ENCODE peak calls at places on chromosomes 16 and 17, in seven cellular contexts. Y is GM12865, H is tibial artery, E is neural crest cell, S is mucosa of descending colon, Z is omental fat pad, M is AG10803. R is an unnamed sample.

GRCh38 chr16:4298761-4299522 is 16.9 kb upstream of the GLIS2 start:
- DNase-seq in M (peak), Z (peak), H (peak), Y (no peak), S (peak), E (no peak), R (peak)

GRCh38 chr17:66495035-66495434 is 192.6 kb downstream of the PRKCA start:
- DNase-seq in M (no peak), H (no peak), S (no peak), Y (no peak), Z (no peak), E (no peak), R (no peak)

GRCh38 chr17:43536236-43537088 is 9.7 kb downstream of the ETV4 start:
- DNase-seq in Y (peak), H (no peak), M (peak), S (no peak), E (no peak), Z (no peak), R (peak)

GRCh38 chr17:78342438-78343098 is 17.3 kb downstream of the SOCS3 start:
- DNase-seq in Z (no peak), S (no peak), Y (no peak), H (peak), E (no peak), M (peak), R (no peak)

GRCh38 chr17:76567634-76568432 is 17.8 kb downstream of the ST6GALNAC2 start:
- DNase-seq in Z (no peak), M (no peak), Y (no peak), E (no peak), S (no peak), H (no peak), R (no peak)

GRCh38 chr17:10733666-10734065 is 3.8 kb upstream of the TMEM220 start:
- DNase-seq in M (no peak), H (no peak), S (peak), E (no peak), Y (no peak), Z (no peak), R (no peak)

GRCh38 chr16:8299635-8300034 is 290.7 kb downstream of the TMEM114 start:
- DNase-seq in Y (no peak), M (no peak), S (no peak), Z (no peak), H (no peak), E (no peak), R (no peak)

GRCh38 chr16:50259334-50260205 is 6.8 kb upstream of the ADCY7 start:
- DNase-seq in M (peak), H (peak), E (no peak), Y (no peak), S (peak), Z (no peak), R (peak)

GRCh38 chr17:77235370-77236080 is 94.8 kb downstream of the SEC14L1 start:
- DNase-seq in M (peak), H (no peak), S (peak), Z (no peak), Y (peak), E (no peak), R (no peak)

GRCh38 chr16:29809850-29810698 is 1.9 kb upstream of the PRRT2 start:
- DNase-seq in Z (no peak), E (peak), S (peak), M (no peak), Y (no peak), H (no peak), R (no peak)

GRCh38 chr17:19538095-19539039 is 4.7 kb downstream of the SLC47A1 start:
- DNase-seq in H (no peak), E (no peak), M (no peak), Y (no peak), S (peak), Z (no peak), R (peak)

GRCh38 chr17:27566673-27567562 is 64.1 kb upstream of the LGALS9 start:
- DNase-seq in S (no peak), H (no peak), E (no peak), M (no peak), Z (no peak), Y (no peak), R (no peak)

GRCh38 chr16:78069913-78070312 is 29.5 kb upstream of the WWOX start:
- DNase-seq in S (no peak), E (no peak), H (no peak), Y (no peak), Z (no peak), M (no peak), R (no peak)

GRCh38 chr17:37273419-37274051 is 102.2 kb upstream of the C17orf78 start:
- DNase-seq in Z (no peak), Y (no peak), H (no peak), E (no peak), M (peak), S (peak), R (peak)

GRCh38 chr17:42005128-42005527 is 12.1 kb downstream of the DNAJC7 start:
- DNase-seq in S (no peak), H (no peak), E (no peak), M (peak), Y (no peak), Z (no peak), R (no peak)

GRCh38 chr16:15466886-15467781 is 32.7 kb downstream of the BMERB1 start:
- DNase-seq in S (no peak), H (no peak), E (no peak), Y (no peak), Z (no peak), M (no peak), R (no peak)

GRCh38 chr17:42198897-42199296 is 4.6 kb upstream of the GHDC start:
- DNase-seq in E (no peak), S (peak), H (no peak), M (no peak), Z (no peak), Y (no peak), R (no peak)

GRCh38 chr17:1087381-1088241 is 90.7 kb downstream of the TIMM22 start:
- DNase-seq in S (peak), Y (no peak), Z (no peak), E (peak), H (peak), M (peak), R (no peak)

GRCh38 chr17:1985686-1986085 is 39.4 kb downstream of the RTN4RL1 start:
- DNase-seq in H (no peak), E (no peak), Z (no peak), M (no peak), S (no peak), Y (no peak), R (peak)

GRCh38 chr16:7369181-7369580 is 36.5 kb downstream of the RBFOX1 start:
- DNase-seq in Z (no peak), Y (no peak), H (no peak), E (no peak), S (no peak), M (no peak), R (no peak)

GRCh38 chr16:4935231-4935855 is 1.6 kb downstream of the PPL start:
- DNase-seq in S (peak), Y (no peak), M (peak), E (no peak), H (peak), Z (peak), R (no peak)

GRCh38 chr17:29613856-29614255 is 8.9 kb downstream of the CORO6 start:
- DNase-seq in Z (no peak), Y (no peak), M (no peak), H (peak), S (peak), E (no peak), R (no peak)

GRCh38 chr17:50322271-50322670 is 23.7 kb upstream of the XYLT2 start:
- DNase-seq in Y (no peak), Z (no peak), M (no peak), S (no peak), H (no peak), E (no peak), R (no peak)

GRCh38 chr17:4970273-4970672 is 2.7 kb upstream of the SPAG7 start:
- DNase-seq in E (no peak), Y (no peak), M (no peak), Z (no peak), H (no peak), S (no peak), R (no peak)

GRCh38 chr17:17757944-17758343 is 76.7 kb downstream of the RAI1 start:
- DNase-seq in Y (no peak), H (no peak), M (no peak), Z (no peak), S (no peak), E (no peak), R (no peak)

GRCh38 chr17:15413101-15413750 is 54.2 kb downstream of the CDRT4 start:
- DNase-seq in Y (no peak), E (no peak), M (no peak), Z (no peak), H (no peak), S (no peak), R (no peak)

GRCh38 chr17:78351449-78352006 is 8.3 kb downstream of the SOCS3 start:
- DNase-seq in Y (no peak), H (peak), Z (peak), E (no peak), S (peak), M (peak), R (peak)

GRCh38 chr17:30093463-30094147 is 23.0 kb upstream of the NSRP1 start:
- DNase-seq in Y (peak), H (no peak), M (peak), S (peak), Z (no peak), E (peak), R (peak)

GRCh38 chr16:50285406-50286003 is 19.2 kb downstream of the ADCY7 start:
- DNase-seq in Y (no peak), S (no peak), Z (no peak), M (no peak), E (no peak), H (no peak), R (no peak)

GRCh38 chr16:7745321-7745720 is 412.7 kb downstream of the RBFOX1 start:
- DNase-seq in Z (no peak), H (no peak), M (no peak), E (no peak), S (peak), Y (no peak), R (no peak)

GRCh38 chr17:82450357-82451106 is at the start of gene CYBC1:
- DNase-seq in M (peak), S (peak), H (peak), Z (peak), E (peak), Y (peak), R (peak)

GRCh38 chr17:67022451-67022810 is 21.9 kb upstream of the CACNG1 start:
- DNase-seq in H (no peak), E (no peak), Z (no peak), S (no peak), M (no peak), Y (no peak), R (no peak)

GRCh38 chr17:46727572-46728348 is 90.7 kb downstream of the WNT3 start:
- DNase-seq in H (no peak), E (no peak), Y (no peak), M (peak), Z (no peak), S (no peak), R (no peak)

GRCh38 chr17:56978441-56979090 is 635 bp downstream of the SCPEP1 start:
- DNase-seq in Y (peak), M (no peak), E (no peak), S (no peak), Z (no peak), H (no peak), R (no peak)

GRCh38 chr16:79334127-79334526 is 266.4 kb downstream of the MAF start:
- DNase-seq in M (no peak), S (peak), H (no peak), Y (no peak), Z (no peak), E (peak), R (peak)

GRCh38 chr17:78921437-78921971 is 3.7 kb downstream of the TIMP2 start:
- DNase-seq in M (peak), Y (no peak), E (no peak), H (peak), Z (no peak), S (no peak), R (no peak)

GRCh38 chr17:74085434-74085833 is 118.0 kb upstream of the RPL38 start:
- DNase-seq in E (no peak), M (no peak), Y (peak), Z (no peak), S (no peak), H (no peak), R (no peak)
- TF ChIP-seq CTCF in E (peak), M (peak), Y (peak), Z (no peak), S (no peak), H (no peak), R (peak)

GRCh38 chr16:57859331-57859730 is 57.0 kb upstream of the KIFC3 start:
- DNase-seq in E (no peak), Y (no peak), Z (no peak), S (no peak), M (peak), H (no peak), R (no peak)
- TF ChIP-seq CTCF in E (peak), Y (peak), Z (no peak), S (no peak), M (peak), H (no peak), R (no peak)

DNA sequence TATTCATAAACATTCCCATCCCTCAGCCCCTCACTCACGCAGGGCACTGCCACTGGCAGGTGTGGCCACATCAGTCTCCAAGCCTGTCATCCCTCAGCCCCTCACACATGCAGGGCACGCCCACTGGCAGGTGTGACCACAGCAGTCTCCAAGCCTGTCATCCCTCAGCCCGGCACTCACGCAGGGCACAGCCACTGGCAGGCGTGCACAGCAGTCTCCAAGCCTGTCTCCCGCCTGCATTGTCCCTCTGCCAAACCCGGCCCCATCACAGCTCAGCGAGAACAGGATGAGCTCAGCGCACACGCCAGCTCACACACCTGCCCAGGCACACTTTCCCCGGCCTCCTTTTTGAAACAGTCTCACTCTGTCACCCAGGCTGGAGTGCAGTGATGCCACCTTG is 11.4 kb upstream of the KREMEN2 start:
- DNase-seq in M (no peak), H (no peak), S (no peak), Y (no peak), Z (no peak), E (no peak), R (no peak)
- TF ChIP-seq CTCF in M (no peak), H (no peak), S (no peak), Y (no peak), Z (no peak), E (no peak), R (no peak)

GRCh38 chr17:55414983-55415382 is 6.7 kb downstream of the MMD start:
- DNase-seq in E (no peak), Y (no peak), Z (no peak), H (no peak), M (no peak), S (no peak), R (no peak)

GRCh38 chr17:55416470-55417052 is 5.1 kb downstream of the MMD start:
- DNase-seq in S (no peak), E (no peak), H (no peak), Z (no peak), Y (peak), M (no peak), R (no peak)

GRCh38 chr17:55417411-55418268 is 4.0 kb downstream of the MMD start:
- DNase-seq in E (no peak), S (no peak), Z (no peak), M (no peak), H (no peak), Y (no peak), R (no peak)

GRCh38 chr17:55413825-55414489 is 7.7 kb downstream of the MMD start:
- DNase-seq in E (no peak), M (no peak), S (no peak), Z (no peak), Y (no peak), H (no peak), R (no peak)

GRCh38 chr17:55416000-55416399 is 5.6 kb downstream of the MMD start:
- DNase-seq in Z (no peak), M (no peak), H (no peak), S (no peak), E (no peak), Y (no peak), R (no peak)
- TF ChIP-seq CTCF in Z (no peak), M (no peak), H (no peak), S (no peak), E (no peak), Y (no peak), R (no peak)

DNA sequence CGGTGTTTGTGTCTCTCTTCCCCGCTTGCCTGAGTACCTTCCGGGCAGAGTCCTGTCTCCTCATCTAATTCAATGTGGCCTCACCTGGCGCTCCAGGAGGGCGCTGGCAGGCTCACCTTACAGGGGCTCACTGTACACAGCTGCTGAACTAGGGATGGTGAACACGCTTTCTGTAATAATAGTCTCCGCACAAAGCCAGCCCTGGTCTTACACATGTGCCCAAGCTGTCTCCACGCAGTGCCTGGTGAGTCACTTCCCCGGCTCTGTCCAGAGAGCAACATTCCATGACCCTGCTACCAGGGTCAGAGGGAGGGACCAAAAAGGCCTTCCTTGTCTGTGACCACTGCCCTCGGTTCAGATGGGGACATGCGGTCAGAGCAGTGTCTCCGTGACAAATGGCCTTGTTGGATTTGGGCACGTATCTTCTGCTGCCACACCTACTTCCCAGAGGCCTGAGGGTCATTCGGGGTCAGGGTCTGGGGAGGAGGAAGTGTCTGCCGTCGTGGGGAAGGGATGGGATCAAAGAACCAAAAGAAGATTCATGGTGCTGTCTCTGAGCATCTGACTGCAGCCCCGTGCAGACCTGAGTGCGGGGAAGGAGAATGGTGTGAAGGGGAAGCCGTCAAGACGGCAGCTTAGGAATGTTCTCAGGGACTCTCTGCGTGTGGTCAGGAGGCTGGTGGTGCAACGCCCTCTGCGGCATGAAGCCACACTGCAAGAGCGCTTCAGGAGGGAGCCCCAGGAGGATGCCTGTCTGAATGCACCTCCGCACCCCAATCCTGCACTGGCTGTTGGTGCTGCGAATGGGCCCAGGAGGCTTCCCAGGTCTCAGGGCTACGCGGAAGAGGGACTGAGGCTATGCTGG is 68.8 kb downstream of the IL21R start:
- DNase-seq in E (no peak), H (no peak), Z (no peak), M (peak), Y (no peak), S (no peak), R (no peak)
- TF ChIP-seq CTCF in E (no peak), H (no peak), Z (no peak), M (peak), Y (no peak), S (no peak), R (no peak)

GRCh38 chr16:67185003-67185865 is 1.5 kb upstream of the MATCAP1 start:
- DNase-seq in H (peak), Y (peak), Z (peak), M (peak), S (peak), E (peak), R (peak)
- TF ChIP-seq CTCF in H (peak), Y (peak), Z (no peak), M (peak), S (peak), E (peak), R (peak)

DNA sequence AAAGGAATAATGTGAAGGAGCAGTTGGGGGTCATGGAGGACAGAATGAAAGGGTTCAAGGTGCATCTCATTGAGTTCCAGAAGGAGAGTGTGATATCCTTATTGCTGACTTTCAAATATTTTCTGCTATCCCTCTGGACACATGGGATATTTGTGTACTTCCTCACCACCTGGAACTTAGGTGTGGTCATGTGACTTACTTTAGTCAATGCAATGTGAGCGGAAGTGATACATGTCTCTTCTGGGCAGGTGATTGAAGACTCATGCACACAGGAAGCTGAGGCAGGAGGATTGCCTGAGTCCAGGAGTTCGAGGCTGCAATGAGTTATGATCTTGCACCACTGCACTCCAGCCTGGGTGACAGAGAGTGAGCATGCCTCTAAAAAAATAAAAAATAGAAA is 36.7 kb upstream of the TANC2 start:
- DNase-seq in E (no peak), M (no peak), H (no peak), Z (no peak), Y (no peak), S (no peak), R (no peak)
- TF ChIP-seq CTCF in E (no peak), M (no peak), H (no peak), Z (no peak), Y (no peak), S (no peak), R (no peak)

DNA sequence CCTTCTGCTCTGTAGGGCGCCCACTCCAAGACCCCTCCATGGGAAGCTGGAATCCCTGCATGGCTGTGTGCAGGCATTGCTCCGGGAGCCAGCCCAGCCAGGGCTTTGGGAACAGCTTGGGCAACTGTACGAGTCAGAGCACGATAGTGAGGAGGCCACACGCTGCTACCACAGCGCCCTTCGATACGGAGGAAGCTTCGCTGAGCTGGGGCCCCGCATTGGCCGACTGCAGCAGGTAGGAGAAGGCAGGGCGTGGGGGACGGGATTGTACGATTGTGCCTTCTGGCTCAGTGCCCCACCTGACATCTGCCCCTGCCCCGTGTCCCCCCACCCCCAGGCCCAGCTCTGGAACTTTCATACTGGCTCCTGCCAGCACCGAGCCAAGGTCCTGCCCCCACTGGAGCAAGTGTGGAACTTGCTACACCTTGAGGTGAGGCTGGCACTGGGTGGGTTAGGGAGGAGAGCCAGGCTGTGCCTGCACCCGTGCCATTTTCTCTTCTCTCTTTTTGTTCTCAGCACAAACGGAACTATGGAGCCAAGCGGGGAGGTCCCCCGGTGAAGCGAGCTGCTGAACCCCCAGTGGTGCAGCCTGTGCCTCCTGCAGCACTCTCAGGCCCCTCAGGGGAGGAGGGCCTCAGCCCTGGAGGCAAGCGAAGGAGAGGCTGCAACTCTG is 8.7 kb upstream of the TMEM88 start:
- DNase-seq in Z (no peak), H (peak), Y (no peak), S (peak), M (no peak), E (no peak), R (no peak)
- TF ChIP-seq CTCF in Z (no peak), H (no peak), Y (no peak), S (no peak), M (no peak), E (no peak), R (no peak)

R was measured in glutamatergic neuron.